ENCODE peak calls at places on chromosome 21, in five cellular contexts. D, C, X, F and Q are unnamed samples. For H3K36me3, the result is how much of the 10 kb centered on the place peaks cover.

GRCh38 chr21:28633803-28634572 is 358.7 kb downstream of the LTN1 start:
- DNase-seq in D (no peak), C (no peak), X (no peak), F (peak), Q (peak)

GRCh38 chr21:27633631-27634030 is 666.7 kb upstream of the ADAMTS5 start:
- DNase-seq in D (no peak), C (no peak), X (no peak), F (no peak), Q (no peak)

GRCh38 chr21:37153193-37153934 is 80.3 kb downstream of the TTC3 start:
- DNase-seq in D (no peak), C (no peak), X (no peak), F (peak), Q (peak)

GRCh38 chr21:32044205-32044874 is 171.5 kb downstream of the HUNK start:
- DNase-seq in D (no peak), C (no peak), X (no peak), F (no peak), Q (no peak)

GRCh38 chr21:46325073-46325912 is 1.3 kb downstream of the PCNT start:
- DNase-seq in D (peak), C (peak), X (peak), F (peak), Q (peak)

GRCh38 chr21:29387598-29387997 is 88.9 kb downstream of the BACH1 start:
- DNase-seq in D (no peak), C (no peak), X (no peak), F (no peak), Q (no peak)

GRCh38 chr21:42655797-42656770 is 2.7 kb downstream of the PDE9A start:
- DNase-seq in D (peak), C (no peak), X (peak), F (no peak), Q (peak)

GRCh38 chr21:26776320-26777021 is 68.7 kb downstream of the ADAMTS1 start:
- DNase-seq in D (no peak), C (no peak), X (no peak), F (peak), Q (no peak)

GRCh38 chr21:14206222-14206621 is 4.5 kb downstream of the LIPI start:
- DNase-seq in D (no peak), C (no peak), X (no peak), F (no peak), Q (no peak)

GRCh38 chr21:38114717-38115333 is 142.0 kb upstream of the KCNJ15 start:
- DNase-seq in D (no peak), C (no peak), X (no peak), F (no peak), Q (no peak)

GRCh38 chr21:42307106-42307505 is 8.1 kb downstream of the TFF3 start:
- DNase-seq in D (no peak), C (no peak), X (peak), F (no peak), Q (peak)

GRCh38 chr21:27425574-27425973 is 458.7 kb upstream of the ADAMTS5 start:
- DNase-seq in D (no peak), C (no peak), X (no peak), F (peak), Q (no peak)

GRCh38 chr21:25963186-25963585 is 207.4 kb downstream of the APP start:
- DNase-seq in D (no peak), C (no peak), X (no peak), F (peak), Q (peak)

DNA sequence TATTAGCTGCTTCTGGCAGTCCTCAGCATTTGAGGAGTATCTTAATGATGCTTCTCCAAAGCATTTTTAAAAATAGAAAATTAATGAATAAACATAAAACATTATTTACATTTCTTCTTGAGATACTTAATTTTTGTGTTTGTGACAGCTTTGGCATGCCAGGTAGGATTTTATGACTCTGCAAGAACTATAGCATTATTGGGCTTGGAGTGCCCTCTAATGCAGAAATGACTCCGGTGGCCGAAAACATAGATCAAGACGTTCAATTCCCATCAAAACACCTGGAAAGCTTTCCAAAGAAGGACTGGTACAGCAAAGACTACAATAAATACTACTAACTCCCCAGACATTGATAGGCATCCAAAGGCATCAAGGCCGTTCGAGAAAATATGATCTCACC is 366.4 kb upstream of the CXADR start:
- DNase-seq in D (no peak), C (no peak), X (no peak), F (no peak), Q (no peak)
- TF ChIP-seq CTCF in D (no peak), C (no peak), X (peak), F (no peak), Q (no peak)

GRCh38 chr21:45302082-45303061 is 14.7 kb upstream of the POFUT2 start:
- DNase-seq in D (no peak), C (no peak), X (peak), F (peak), Q (no peak)
- H3K4me3 ChIP-seq in D (no peak), C (peak), X (no peak), F (no peak), Q (no peak)

DNA sequence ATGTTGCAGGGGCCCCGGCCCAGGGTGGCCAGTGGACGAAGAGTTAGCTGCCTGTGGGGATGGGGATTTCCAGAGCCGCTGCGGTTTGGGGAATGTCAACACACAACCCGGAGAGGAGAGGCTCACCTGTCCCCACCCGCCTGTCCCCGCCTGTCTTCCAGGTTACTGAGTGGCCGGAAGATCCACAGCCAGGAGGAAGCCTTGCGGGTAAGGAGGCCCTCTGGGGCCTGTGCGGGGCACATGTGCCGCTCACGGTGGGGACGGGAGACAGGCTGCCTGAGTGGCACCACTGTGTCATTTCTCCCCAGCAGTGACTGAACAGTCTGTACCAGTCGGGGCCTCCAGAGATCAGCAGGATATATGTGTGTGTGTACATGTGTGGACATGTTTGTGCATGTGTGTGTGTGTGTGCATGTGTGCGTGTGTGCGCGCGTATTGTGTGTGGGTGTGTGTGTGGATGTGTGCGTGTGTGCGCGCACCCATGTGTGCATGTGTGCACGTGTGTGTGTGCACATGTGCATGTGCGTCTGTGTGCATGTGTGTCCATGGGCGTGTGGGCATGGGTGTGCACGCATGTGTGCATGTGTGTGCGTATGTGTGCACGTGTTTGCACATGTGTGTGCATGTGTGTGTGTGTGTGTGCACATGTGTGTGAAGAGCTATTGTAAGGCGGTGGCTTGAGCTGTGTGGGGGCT is 25.6 kb downstream of the CSTB start:
- DNase-seq in D (no peak), C (no peak), X (no peak), F (no peak), Q (no peak)
- H3K36me3 ChIP-seq in D (under half), C (under half), X (half or more), F (under half), Q (half or more)

GRCh38 chr21:34690793-34691175 is 22.0 kb downstream of the CLIC6 start:
- DNase-seq in D (no peak), C (no peak), X (no peak), F (no peak), Q (no peak)

GRCh38 chr21:34688715-34689114 is 19.9 kb downstream of the CLIC6 start:
- DNase-seq in D (no peak), C (no peak), X (no peak), F (no peak), Q (peak)

GRCh38 chr21:34687065-34687464 is 18.3 kb downstream of the CLIC6 start:
- DNase-seq in D (no peak), C (no peak), X (no peak), F (no peak), Q (no peak)

GRCh38 chr21:34690041-34690792 is 21.4 kb downstream of the CLIC6 start:
- DNase-seq in D (no peak), C (peak), X (no peak), F (no peak), Q (peak)

GRCh38 chr21:34688145-34688544 is 19.4 kb downstream of the CLIC6 start:
- DNase-seq in D (peak), C (no peak), X (no peak), F (peak), Q (peak)
- TF ChIP-seq CTCF in D (peak), C (no peak), X (no peak), F (peak), Q (no peak)

GRCh38 chr21:35530726-35531125 is 481.6 kb upstream of the RUNX1 start:
- DNase-seq in D (no peak), C (no peak), X (no peak), F (no peak), Q (no peak)

GRCh38 chr21:35525443-35525842 is 476.3 kb upstream of the RUNX1 start:
- DNase-seq in D (peak), C (no peak), X (no peak), F (no peak), Q (no peak)

GRCh38 chr21:35529141-35529863 is 480.2 kb upstream of the RUNX1 start:
- DNase-seq in D (peak), C (no peak), X (no peak), F (peak), Q (no peak)

GRCh38 chr21:35527358-35527757 is 478.3 kb upstream of the RUNX1 start:
- DNase-seq in D (no peak), C (no peak), X (no peak), F (no peak), Q (no peak)

GRCh38 chr21:35528109-35529042 is 479.3 kb upstream of the RUNX1 start:
- DNase-seq in D (peak), C (no peak), X (no peak), F (peak), Q (no peak)
- H3K4me3 ChIP-seq in D (peak), C (peak), X (peak), F (peak), Q (peak)

GRCh38 chr21:44778094-44778493 is 23.5 kb downstream of the UBE2G2 start:
- DNase-seq in D (peak), C (no peak), X (no peak), F (peak), Q (no peak)

GRCh38 chr21:44771896-44772525 is 29.6 kb downstream of the UBE2G2 start:
- DNase-seq in D (no peak), C (no peak), X (no peak), F (no peak), Q (peak)

GRCh38 chr21:44778499-44778911 is 23.1 kb downstream of the UBE2G2 start:
- DNase-seq in D (no peak), C (no peak), X (no peak), F (no peak), Q (no peak)

GRCh38 chr21:44773291-44773932 is 28.2 kb downstream of the UBE2G2 start:
- DNase-seq in D (no peak), C (no peak), X (no peak), F (no peak), Q (no peak)

DNA sequence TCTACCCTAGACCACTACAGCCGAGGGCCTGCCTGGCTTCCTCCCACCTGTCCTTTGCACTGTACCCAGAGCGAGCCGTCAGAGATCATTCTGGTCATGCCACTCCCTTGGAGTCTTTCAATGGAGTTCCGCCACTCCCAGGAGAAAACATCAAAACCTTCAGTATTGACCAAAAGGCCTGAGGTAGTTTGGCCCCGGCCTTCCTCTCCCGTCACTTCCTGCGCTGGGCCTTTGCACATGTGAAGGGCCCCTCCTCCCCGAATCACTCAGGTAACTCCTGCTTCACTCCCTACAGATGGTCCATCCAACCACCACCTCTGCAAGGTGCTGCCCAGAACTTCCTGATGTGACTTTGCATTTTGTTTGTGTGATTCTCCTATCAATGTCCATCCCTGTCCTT is 26.6 kb downstream of the UBE2G2 start:
- DNase-seq in D (no peak), C (no peak), X (no peak), F (no peak), Q (no peak)
- H3K36me3 ChIP-seq in D (half or more), C (under half), X (half or more), F (under half), Q (half or more)

DNA sequence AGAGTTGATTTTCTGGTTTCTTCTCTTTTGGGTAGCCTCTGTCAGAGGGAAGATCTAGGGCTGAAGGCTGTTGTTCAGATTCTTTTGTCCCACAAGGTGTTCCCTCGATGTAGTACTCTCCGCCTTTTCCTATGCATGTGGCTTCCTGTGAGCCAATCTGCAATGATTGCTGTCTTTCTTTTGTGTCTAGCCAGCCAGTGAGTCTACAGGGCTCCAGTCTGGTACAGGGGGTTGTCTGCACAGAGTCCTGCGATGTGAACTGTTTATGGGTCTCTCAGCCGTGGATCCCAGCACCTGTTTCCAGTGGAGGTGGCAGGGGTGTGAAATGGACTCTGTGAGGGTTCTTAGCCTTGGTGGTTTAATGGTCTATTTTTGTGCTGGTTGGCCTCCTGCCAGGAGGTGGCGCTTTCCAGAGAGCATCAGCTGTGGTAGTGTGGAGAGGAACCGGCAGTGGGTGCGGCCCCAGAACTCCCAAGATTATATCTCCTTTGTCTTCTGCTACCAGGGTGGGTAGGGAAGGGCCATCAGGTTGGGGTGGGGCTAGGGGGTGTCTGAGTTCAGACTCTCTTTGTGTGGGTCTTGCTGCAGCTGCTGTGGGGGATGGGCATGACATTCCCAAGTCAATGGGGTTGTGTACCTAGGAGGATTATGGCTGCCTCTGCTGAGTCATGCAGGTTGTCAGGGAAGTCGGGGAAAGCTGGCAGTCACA is 81.3 kb upstream of the C21orf91 start:
- DNase-seq in D (no peak), C (no peak), X (no peak), F (no peak), Q (no peak)
- TF ChIP-seq CTCF in D (peak), C (no peak), X (no peak), F (no peak), Q (no peak)